ENCODE peak calls at places on chromosomes 5 and 9, in five cellular contexts. Y is dorsolateral prefrontal cortex, R is mesendoderm, S is adrenal gland, X is osteoblast. G is an unnamed sample.

GRCh38 chr9:107784235-107784958 is 294.8 kb upstream of the KLF4 start:
- DNase-seq in Y (no peak), R (peak), S (peak), X (peak), G (no peak)

GRCh38 chr9:116282598-116282997 is 129.0 kb downstream of the PAPPA start:
- DNase-seq in R (no peak), X (no peak), Y (no peak), S (no peak), G (no peak)

GRCh38 chr9:76135902-76136301 is 245.4 kb downstream of the PCSK5 start:
- DNase-seq in X (no peak), S (no peak), R (no peak), Y (no peak), G (no peak)

GRCh38 chr9:5557606-5558587 is 47.6 kb downstream of the PDCD1LG2 start:
- DNase-seq in X (no peak), R (no peak), S (no peak), Y (no peak), G (peak)

GRCh38 chr5:176656467-176656990 is 9.2 kb downstream of the TSPAN17 start:
- DNase-seq in Y (no peak), R (no peak), S (no peak), X (no peak), G (no peak)

GRCh38 chr9:3875371-3876132 is 349.8 kb upstream of the RFX3 start:
- DNase-seq in Y (no peak), X (peak), S (no peak), R (no peak), G (no peak)

GRCh38 chr9:134496413-134497282 is 145.0 kb upstream of the COL5A1 start:
- DNase-seq in Y (no peak), S (no peak), R (no peak), X (peak), G (no peak)

GRCh38 chr5:153831976-153832375 is 206.7 kb downstream of the FAM114A2 start:
- DNase-seq in S (no peak), X (no peak), Y (no peak), R (peak), G (no peak)

GRCh38 chr9:34554211-34555001 is 31.6 kb upstream of the ENHO start:
- DNase-seq in S (no peak), Y (no peak), R (peak), X (peak), G (no peak)

GRCh38 chr5:139481122-139481533 is 1.4 kb downstream of the STING1 start:
- DNase-seq in X (peak), R (no peak), Y (no peak), S (no peak), G (no peak)

GRCh38 chr9:38036359-38037084 is 32.5 kb downstream of the SHB start:
- DNase-seq in R (no peak), S (peak), X (peak), Y (no peak), G (no peak)

GRCh38 chr5:6399978-6400910 is 21.9 kb upstream of the MED10 start:
- DNase-seq in S (no peak), Y (no peak), X (no peak), R (no peak), G (no peak)

GRCh38 chr9:71762900-71763653 is 5.2 kb downstream of the CEMIP2 start:
- DNase-seq in X (no peak), R (no peak), S (no peak), Y (no peak), G (no peak)

GRCh38 chr9:97710356-97711222 is 13.4 kb upstream of the XPA start:
- DNase-seq in X (peak), Y (peak), R (peak), S (peak), G (peak)

GRCh38 chr5:65482727-65483473 is 1.2 kb upstream of the ADAMTS6 start:
- DNase-seq in R (peak), X (peak), Y (no peak), S (peak), G (no peak)

GRCh38 chr9:124969401-124969800 is 28.5 kb upstream of the GOLGA1 start:
- DNase-seq in R (no peak), Y (no peak), X (no peak), S (no peak), G (no peak)

GRCh38 chr9:18466101-18466500 is 7.9 kb upstream of the ADAMTSL1 start:
- DNase-seq in S (no peak), X (no peak), R (no peak), Y (no peak), G (no peak)
- H3K4me3 ChIP-seq in S (no peak), X (no peak), R (no peak), Y (no peak), G (no peak)

DNA sequence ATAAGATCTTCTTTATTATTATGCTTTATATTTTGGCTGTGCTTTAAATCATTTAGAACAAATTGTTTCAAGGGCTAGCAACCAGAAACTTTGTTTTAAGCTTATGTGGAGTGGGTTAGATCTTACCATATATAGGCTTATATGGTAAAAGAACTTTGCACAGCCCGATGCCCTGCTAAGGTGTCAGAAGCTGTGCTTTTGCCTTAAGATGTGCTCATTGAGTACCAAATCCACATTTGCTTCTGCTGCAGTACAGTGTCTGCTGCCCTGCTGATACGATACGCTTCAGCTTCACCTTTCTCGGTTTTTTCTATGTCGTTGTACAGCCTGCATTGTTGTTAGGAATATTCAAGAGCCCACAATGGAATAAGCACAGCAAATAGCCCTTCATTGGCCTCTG is 34.8 kb downstream of the CD180 start:
- DNase-seq in Y (no peak), S (no peak), R (no peak), X (no peak), G (no peak)
- H3K27ac ChIP-seq in Y (no peak), S (no peak), R (no peak), X (no peak), G (no peak)

DNA sequence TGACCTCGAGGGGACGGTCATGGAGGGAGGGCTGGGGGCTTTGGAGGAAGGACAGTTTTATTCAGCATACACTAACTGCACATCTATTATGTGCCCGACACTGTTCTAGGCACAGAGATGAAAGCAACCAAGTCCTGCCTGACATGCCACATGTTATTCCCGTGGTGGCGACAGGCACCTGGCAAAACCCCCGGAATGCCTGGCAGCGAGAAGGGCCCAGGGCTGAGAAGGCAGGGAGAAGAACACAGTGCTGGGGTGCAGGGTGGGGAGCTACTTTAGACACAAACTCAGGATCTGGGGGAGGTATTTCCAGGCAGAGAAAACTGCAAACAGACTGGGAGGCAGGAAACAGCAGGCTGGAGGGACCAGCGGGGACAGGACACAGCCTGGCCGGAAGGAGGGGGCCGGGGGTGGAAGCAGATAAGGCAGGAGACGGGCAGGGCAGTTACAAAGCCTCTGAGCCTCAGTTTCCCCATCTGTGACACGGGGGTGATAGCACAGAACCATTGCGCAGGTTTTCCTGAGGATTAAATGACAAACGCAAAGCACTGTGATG is 77.7 kb downstream of the STK10 start:
- DNase-seq in S (no peak), Y (no peak), X (no peak), R (no peak), G (no peak)
- H3K4me3 ChIP-seq in S (no peak), Y (no peak), X (no peak), R (no peak), G (no peak)

DNA sequence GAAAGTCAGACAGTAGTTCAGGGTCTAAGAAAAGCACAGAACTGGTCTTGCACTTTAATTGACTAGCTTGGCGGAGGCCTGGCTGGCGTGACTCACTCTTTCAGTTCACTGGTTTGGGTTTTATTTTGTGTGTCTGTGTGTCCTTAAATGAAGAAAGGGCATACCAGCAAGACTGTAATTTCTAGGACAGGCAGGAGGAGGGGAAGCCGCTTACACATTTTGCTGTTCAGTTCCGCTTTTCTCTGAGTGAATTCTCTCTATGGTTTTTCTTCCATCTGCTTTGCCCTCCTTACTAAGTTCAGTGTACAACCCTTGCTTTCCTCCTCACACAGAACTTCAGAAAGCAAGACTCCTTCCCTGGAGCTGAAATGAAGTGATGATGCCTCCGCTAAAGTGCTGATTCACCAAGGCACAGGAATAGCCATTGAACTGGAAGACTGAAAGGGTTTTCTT is 150.8 kb downstream of the MEF2C start:
- DNase-seq in Y (no peak), R (no peak), X (peak), S (peak), G (peak)
- H3K27ac ChIP-seq in Y (peak), R (no peak), X (peak), S (peak), G (peak)

DNA sequence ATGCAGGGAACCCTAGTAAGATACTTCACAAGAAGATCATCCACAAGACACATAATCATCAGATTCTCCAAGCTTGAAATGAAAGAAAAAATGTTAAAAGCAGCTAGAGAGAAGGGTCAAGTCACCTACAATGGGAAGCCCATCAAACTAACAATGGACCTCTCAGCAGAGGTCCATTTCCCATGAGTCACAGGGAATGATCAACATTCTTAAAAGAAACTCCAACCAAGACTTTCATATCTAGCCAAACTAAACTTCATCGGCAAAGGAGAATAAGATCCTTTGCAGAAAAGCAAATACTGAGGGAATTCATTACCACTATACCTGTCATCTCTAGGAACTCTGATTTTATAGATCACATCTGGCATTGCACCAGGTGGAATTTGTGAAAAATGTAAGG is 52.9 kb upstream of the SPATA31E1 start:
- DNase-seq in R (no peak), X (peak), Y (no peak), S (no peak), G (no peak)
- H3K4me3 ChIP-seq in R (no peak), X (no peak), Y (no peak), S (no peak), G (no peak)

DNA sequence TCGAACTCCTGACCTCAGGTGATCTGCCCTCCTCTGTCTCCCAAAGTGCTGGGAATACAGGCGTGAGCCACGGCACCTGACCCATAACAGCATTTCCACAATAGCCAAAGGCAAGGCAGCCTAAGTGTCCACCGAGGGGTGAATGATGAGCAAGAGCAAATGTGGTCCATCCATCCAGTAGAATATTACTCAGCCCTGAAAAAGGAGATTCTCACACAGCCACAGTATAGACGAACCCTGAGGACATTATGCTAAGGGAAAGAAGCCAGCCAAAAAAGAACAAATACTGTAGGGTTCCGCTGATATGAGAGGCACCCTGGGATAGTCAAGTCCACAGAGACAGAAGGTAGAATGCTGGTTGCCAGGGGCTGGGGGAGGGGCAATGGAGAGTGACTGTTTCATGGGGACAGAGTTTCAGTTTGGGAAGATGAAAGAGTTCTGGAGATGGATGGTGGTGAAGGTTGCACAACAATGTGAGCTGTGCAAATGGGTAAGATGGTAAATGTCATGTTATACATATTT is 7.0 kb downstream of the LAMC3 start:
- DNase-seq in Y (no peak), S (no peak), R (no peak), X (peak), G (no peak)
- H3K27ac ChIP-seq in Y (no peak), S (no peak), R (no peak), X (no peak), G (no peak)

G was measured in body of pancreas.